ENCODE peak calls at places on chromosomes 4 and X, in four cellular contexts. V is dorsolateral prefrontal cortex, X is cardiac fibroblast, B is IMR-90. K is an unnamed sample.

GRCh38 chr4:108036252-108036651 is 46.6 kb downstream of the HADH start:
- DNase-seq in V (no peak), X (no peak), B (no peak), K (no peak)

GRCh38 chr4:146243141-146243882 is 29.0 kb downstream of the REELD1 start:
- DNase-seq in V (peak), X (no peak), B (peak), K (no peak)

GRCh38 chr4:105937759-105938158 is 42.5 kb downstream of the NPNT start:
- DNase-seq in V (no peak), X (no peak), B (no peak), K (no peak)

GRCh38 chr4:115944146-115944905 is 830.9 kb upstream of the NDST4 start:
- DNase-seq in V (no peak), X (no peak), B (no peak), K (no peak)

GRCh38 chr4:186201535-186202230 is 10.3 kb downstream of the CYP4V2 start:
- DNase-seq in V (peak), X (peak), B (peak), K (no peak)

GRCh38 chr4:37970702-37971101 is 10.5 kb downstream of the PTTG2 start:
- DNase-seq in V (no peak), X (peak), B (peak), K (no peak)

GRCh38 chr4:16082424-16083216 is 1.2 kb downstream of the PROM1 start:
- DNase-seq in V (no peak), X (no peak), B (no peak), K (peak)

GRCh38 chrX:41603591-41603990 is 85.2 kb upstream of the GPR34 start:
- DNase-seq in V (no peak), X (no peak), B (no peak), K (no peak)

GRCh38 chr4:139581096-139581495 is 25.1 kb upstream of the SETD7 start:
- DNase-seq in V (no peak), X (no peak), B (no peak), K (no peak)

GRCh38 chr4:188680004-188680666 is 540.9 kb downstream of the TRIML1 start:
- DNase-seq in V (no peak), X (no peak), B (no peak), K (no peak)

GRCh38 chr4:3387943-3388348 is 53.8 kb upstream of the HGFAC start:
- DNase-seq in V (no peak), X (peak), B (peak), K (no peak)

GRCh38 chr4:145795535-145795934 is 115.6 kb downstream of the C4orf51 start:
- DNase-seq in V (no peak), X (no peak), B (no peak), K (no peak)

GRCh38 chr4:181569553-181569952 is 673.6 kb upstream of the TENM3 start:
- DNase-seq in V (no peak), X (peak), B (peak), K (no peak)
- TF ChIP-seq CTCF in V (peak), X (peak), B (peak), K (peak)

GRCh38 chrX:130082244-130083106 is 27.8 kb downstream of the ELF4 start:
- DNase-seq in V (no peak), X (peak), B (no peak), K (no peak)
- TF ChIP-seq CTCF in V (no peak), X (peak), B (no peak), K (no peak)

GRCh38 chr4:13966241-13967195 is 339.0 kb upstream of the BOD1L1 start:
- DNase-seq in V (no peak), X (peak), B (peak), K (no peak)
- TF ChIP-seq CTCF in V (no peak), X (no peak), B (peak), K (no peak)

DNA sequence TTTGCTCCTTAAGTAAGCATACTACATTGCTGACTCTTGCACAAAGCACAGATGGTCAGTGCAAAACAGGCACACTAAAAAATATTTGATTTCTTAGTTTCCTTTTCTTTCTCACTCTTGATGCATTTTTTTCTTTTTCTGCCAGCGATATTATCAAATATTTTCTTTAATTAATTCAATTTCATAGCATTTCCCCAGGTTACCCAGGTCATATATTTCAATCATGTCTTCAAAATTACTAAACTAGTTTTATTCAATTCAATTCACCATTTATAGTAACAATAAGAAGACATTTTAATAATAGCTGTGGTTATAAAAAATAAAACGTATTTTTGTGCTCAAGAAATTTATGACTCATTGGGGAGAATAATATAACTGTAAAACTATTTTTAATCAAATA is 421.2 kb downstream of the GASK1B start:
- DNase-seq in V (no peak), X (no peak), B (no peak), K (no peak)
- TF ChIP-seq CTCF in V (no peak), X (no peak), B (no peak), K (no peak)